ENCODE peak calls at places on chromosomes 11 and 22, in five cellular contexts. G, M, Z, F and K are unnamed samples.

GRCh38 chr22:19478466-19479357 is at the start of gene UFD1:
- DNase-seq in F (peak; percentile 96), Z (peak; percentile 53), M (peak; percentile 88), G (peak; percentile 81), K (no peak)

GRCh38 chr11:128741928-128742327 is 48.1 kb downstream of the FLI1 start:
- DNase-seq in G (no peak), F (no peak), M (no peak), Z (no peak), K (no peak)

GRCh38 chr22:47225931-47226633 is 463.6 kb downstream of the TBC1D22A start:
- DNase-seq in G (no peak), F (no peak), Z (no peak), M (no peak), K (no peak)

GRCh38 chr11:27553186-27553585 is 46.6 kb upstream of the LIN7C start:
- DNase-seq in Z (no peak), F (no peak), M (no peak), G (no peak), K (no peak)

GRCh38 chr11:102144357-102145342 is 34.4 kb downstream of the YAP1 start:
- DNase-seq in F (no peak), M (no peak), Z (peak; percentile 63), G (peak; percentile 57), K (no peak)

GRCh38 chr22:26406118-26406517 is 22.9 kb upstream of the ASPHD2 start:
- DNase-seq in F (no peak), M (no peak), G (no peak), Z (no peak), K (no peak)

GRCh38 chr11:71334191-71334590 is 81.8 kb upstream of the SHANK2 start:
- DNase-seq in G (no peak), Z (no peak), F (peak; percentile 23), M (no peak), K (no peak)

GRCh38 chr22:19120829-19121630 is 1.2 kb downstream of the DGCR2 start:
- DNase-seq in Z (no peak), G (peak; percentile 66), F (no peak), M (peak; percentile 76), K (no peak)

GRCh38 chr11:112229746-112230433 is 3.7 kb downstream of the PTS start:
- DNase-seq in M (no peak), Z (no peak), G (no peak), F (no peak), K (peak; percentile 83)

GRCh38 chr11:69878144-69878883 is 59.1 kb upstream of the FGF3 start:
- DNase-seq in F (no peak), Z (no peak), M (peak; percentile 23), G (no peak), K (no peak)

GRCh38 chr11:110128161-110128560 is 35.0 kb downstream of the ZC3H12C start:
- DNase-seq in M (no peak), G (no peak), F (no peak), Z (no peak), K (peak; percentile 11)

GRCh38 chr11:124897681-124898680 is at the start of gene ROBO4:
- DNase-seq in Z (peak; percentile 34), M (no peak), F (peak; percentile 72), G (no peak), K (peak; percentile 79)

GRCh38 chr11:13487661-13488030 is 8.2 kb downstream of the PTH start:
- DNase-seq in M (no peak), F (no peak), Z (no peak), G (no peak), K (no peak)
- H3K4me3 ChIP-seq in M (peak overlapping the region; percentile 43), F (peak overlapping the region; percentile 22), Z (no peak overlapping the region), G (no peak overlapping the region), K (no peak overlapping the region)

GRCh38 chr22:30304495-30305244 is 15.4 kb upstream of the CASTOR1 start:
- DNase-seq in F (no peak), G (peak; percentile 79), Z (no peak), M (no peak), K (no peak)
- H3K4me3 ChIP-seq in F (no peak overlapping the region), G (peak overlapping the region; percentile 14), Z (no peak overlapping the region), M (peak overlapping the region; percentile 19), K (no peak overlapping the region)

GRCh38 chr22:37563153-37564081 is 3.1 kb downstream of the CDC42EP1 start:
- DNase-seq in F (peak; percentile 81), M (peak; percentile 69), Z (peak; percentile 87), G (peak; percentile 82), K (peak; percentile 74)
- H3K4me3 ChIP-seq in F (peak overlapping the region; percentile 72), M (peak overlapping the region; percentile 8), Z (no peak overlapping the region), G (peak overlapping the region; percentile 67), K (peak overlapping the region; percentile 6)

GRCh38 chr11:114309517-114309916 is 13.3 kb downstream of the NNMT start:
- DNase-seq in F (no peak), M (no peak), G (no peak), Z (no peak), K (no peak)
- H3K4me3 ChIP-seq in F (peak overlapping the region; percentile 12), M (no peak overlapping the region), G (peak overlapping the region; percentile 23), Z (no peak overlapping the region), K (no peak overlapping the region)

GRCh38 chr11:73596547-73596946 is 1.4 kb downstream of the FAM168A start:
- DNase-seq in F (no peak), G (no peak), M (no peak), Z (no peak), K (no peak)
- H3K4me3 ChIP-seq in F (peak overlapping the region; percentile 82), G (peak overlapping the region; percentile 96), M (peak overlapping the region; percentile 86), Z (no peak overlapping the region), K (peak overlapping the region; percentile 96)

GRCh38 chr22:37601203-37601539 is 7.5 kb upstream of the GGA1 start:
- DNase-seq in Z (no peak), G (no peak), M (no peak), F (no peak), K (no peak)
- H3K4me3 ChIP-seq in Z (no peak overlapping the region), G (no peak overlapping the region), M (no peak overlapping the region), F (no peak overlapping the region), K (no peak overlapping the region)